ENCODE peak calls at places on chromosomes 11 and 22, in four cellular contexts. One of them, this sample, is unnamed.

GRCh38 chr22:20305894-20306645 is 13.8 kb downstream of the DGCR6L start:
- DNase-seq in DMS153: no peak
- DNase-seq in Kasumi-1: no peak
- DNase-seq in prostate gland: no peak
- DNase-seq in this sample: no peak

GRCh38 chr22:47112994-47113879 is 350.8 kb downstream of the TBC1D22A start:
- DNase-seq in Kasumi-1: no peak
- DNase-seq in prostate gland: no peak
- DNase-seq in DMS153: no peak
- DNase-seq in this sample: no peak

GRCh38 chr11:130737866-130738431 is 178.3 kb downstream of the SNX19 start:
- DNase-seq in prostate gland: no peak
- DNase-seq in DMS153: no peak
- DNase-seq in Kasumi-1: no peak
- DNase-seq in this sample: no peak

GRCh38 chr11:123261345-123262106 is 66.5 kb upstream of the CLMP start:
- DNase-seq in DMS153: peak
- DNase-seq in Kasumi-1: peak
- DNase-seq in prostate gland: peak
- DNase-seq in this sample: no peak

GRCh38 chr11:117903505-117904382 is 25.5 kb downstream of the TMPRSS13 start:
- DNase-seq in DMS153: no peak
- DNase-seq in prostate gland: no peak
- DNase-seq in Kasumi-1: no peak
- DNase-seq in this sample: no peak

GRCh38 chr11:125935629-125936199 is 10.1 kb upstream of the VSIG10L2 start:
- DNase-seq in Kasumi-1: no peak
- DNase-seq in prostate gland: no peak
- DNase-seq in DMS153: no peak
- DNase-seq in this sample: no peak

GRCh38 chr11:132866783-132867545 is 665.3 kb downstream of the OPCML start:
- DNase-seq in prostate gland: no peak
- DNase-seq in Kasumi-1: no peak
- DNase-seq in DMS153: no peak
- DNase-seq in this sample: no peak

GRCh38 chr11:63841554-63841953 is 2.6 kb downstream of the MARK2 start:
- DNase-seq in DMS153: no peak
- DNase-seq in prostate gland: peak
- DNase-seq in Kasumi-1: no peak
- DNase-seq in this sample: no peak

GRCh38 chr11:76791861-76792260 is 8.7 kb downstream of the TSKU start:
- DNase-seq in Kasumi-1: no peak
- DNase-seq in DMS153: no peak
- DNase-seq in prostate gland: no peak
- DNase-seq in this sample: no peak

GRCh38 chr22:50520826-50521453 is 4.5 kb downstream of the SCO2 start:
- DNase-seq in prostate gland: no peak
- DNase-seq in Kasumi-1: no peak
- DNase-seq in DMS153: no peak
- DNase-seq in this sample: no peak

GRCh38 chr11:126487711-126488110 is 132.2 kb downstream of the ST3GAL4 start:
- DNase-seq in DMS153: no peak
- DNase-seq in prostate gland: no peak
- DNase-seq in Kasumi-1: no peak
- DNase-seq in this sample: no peak

GRCh38 chr11:2881076-2881973 is 4.2 kb downstream of the CDKN1C start:
- DNase-seq in DMS153: no peak
- DNase-seq in prostate gland: no peak
- DNase-seq in Kasumi-1: no peak
- DNase-seq in this sample: no peak

GRCh38 chr11:36240178-36240577 is 49.0 kb downstream of the COMMD9 start:
- DNase-seq in DMS153: no peak
- DNase-seq in prostate gland: no peak
- DNase-seq in Kasumi-1: no peak
- DNase-seq in this sample: no peak

GRCh38 chr22:30306629-30307016 is 17.3 kb upstream of the CASTOR1 start:
- DNase-seq in DMS153: no peak
- DNase-seq in prostate gland: no peak
- DNase-seq in Kasumi-1: no peak
- DNase-seq in this sample: no peak

GRCh38 chr11:63503492-63503891 is 2.4 kb upstream of the LGALS12 start:
- DNase-seq in prostate gland: no peak
- DNase-seq in DMS153: no peak
- DNase-seq in Kasumi-1: peak
- DNase-seq in this sample: no peak

GRCh38 chr11:90669094-90669493 is 446.2 kb upstream of the CHORDC1 start:
- DNase-seq in DMS153: no peak
- DNase-seq in Kasumi-1: no peak
- DNase-seq in prostate gland: no peak
- DNase-seq in this sample: no peak

GRCh38 chr11:35046606-35047005 is 92.4 kb upstream of the CD44 start:
- DNase-seq in DMS153: no peak
- DNase-seq in Kasumi-1: no peak
- DNase-seq in prostate gland: no peak
- DNase-seq in this sample: no peak

GRCh38 chr11:48880021-48880441 is 103.7 kb downstream of the TRIM51G start:
- DNase-seq in Kasumi-1: no peak
- DNase-seq in prostate gland: no peak
- DNase-seq in DMS153: no peak
- DNase-seq in this sample: no peak

GRCh38 chr22:47202819-47203553 is 440.5 kb downstream of the TBC1D22A start:
- DNase-seq in DMS153: no peak
- DNase-seq in prostate gland: no peak
- DNase-seq in Kasumi-1: no peak
- DNase-seq in this sample: no peak

GRCh38 chr11:23310276-23310675 is 450.0 kb upstream of the CCDC179 start:
- DNase-seq in DMS153: no peak
- DNase-seq in prostate gland: no peak
- DNase-seq in Kasumi-1: no peak
- DNase-seq in this sample: no peak

GRCh38 chr11:8593935-8594909 is at the start of gene STK33:
- DNase-seq in Kasumi-1: peak
- DNase-seq in DMS153: peak
- DNase-seq in prostate gland: no peak
- DNase-seq in this sample: peak

GRCh38 chr11:44731685-44732411 is 5.1 kb downstream of the TSPAN18 start:
- DNase-seq in Kasumi-1: no peak
- DNase-seq in DMS153: no peak
- DNase-seq in prostate gland: no peak
- DNase-seq in this sample: no peak

GRCh38 chr11:131598305-131598704 is 227.9 kb downstream of the NTM start:
- DNase-seq in Kasumi-1: no peak
- DNase-seq in prostate gland: no peak
- DNase-seq in DMS153: no peak
- DNase-seq in this sample: no peak

GRCh38 chr11:69173925-69174591 is 18.3 kb downstream of the SMIM38 start:
- DNase-seq in prostate gland: no peak
- DNase-seq in Kasumi-1: no peak
- DNase-seq in DMS153: no peak
- DNase-seq in this sample: no peak